ENCODE peak calls at places on chromosomes 7 and 10, in four cellular contexts. J, C, V and H are unnamed samples.

GRCh38 chr10:31314256-31315183 is 4.5 kb upstream of the ZEB1 start:
- DNase-seq in J (no peak), C (no peak), V (no peak), H (no peak)

GRCh38 chr7:137952406-137952805 is 49.5 kb downstream of the CREB3L2 start:
- DNase-seq in J (no peak), C (no peak), V (no peak), H (no peak)

GRCh38 chr10:71801357-71801756 is 28.0 kb upstream of the VSIR start:
- DNase-seq in J (no peak), C (no peak), V (no peak), H (no peak)

GRCh38 chr7:157404845-157405481 is 68.2 kb downstream of the DNAJB6 start:
- DNase-seq in J (peak), C (no peak), V (no peak), H (no peak)

GRCh38 chr7:34430456-34430855 is 227.6 kb upstream of the NPSR1 start:
- DNase-seq in J (peak), C (no peak), V (peak), H (peak)

GRCh38 chr10:119441151-119441821 is 101.2 kb downstream of the RGS10 start:
- DNase-seq in J (peak), C (no peak), V (no peak), H (no peak)

GRCh38 chr7:87375647-87376435 is 30.4 kb downstream of the CROT start:
- DNase-seq in J (peak), C (no peak), V (no peak), H (no peak)

GRCh38 chr10:99999319-100000108 is 10.2 kb downstream of the DNMBP start:
- DNase-seq in J (no peak), C (no peak), V (no peak), H (no peak)

GRCh38 chr10:48742891-48743845 is 58.5 kb downstream of the WDFY4 start:
- DNase-seq in J (no peak), C (no peak), V (peak), H (peak)

GRCh38 chr10:67088035-67088434 is 162.2 kb downstream of the LRRTM3 start:
- DNase-seq in J (no peak), C (no peak), V (no peak), H (no peak)

GRCh38 chr10:122051609-122052385 is 62.8 kb downstream of the TACC2 start:
- DNase-seq in J (peak), C (peak), V (peak), H (peak)
- H2AK5ac ChIP-seq in J (no peak), C (no peak), V (no peak), H (no peak)

DNA sequence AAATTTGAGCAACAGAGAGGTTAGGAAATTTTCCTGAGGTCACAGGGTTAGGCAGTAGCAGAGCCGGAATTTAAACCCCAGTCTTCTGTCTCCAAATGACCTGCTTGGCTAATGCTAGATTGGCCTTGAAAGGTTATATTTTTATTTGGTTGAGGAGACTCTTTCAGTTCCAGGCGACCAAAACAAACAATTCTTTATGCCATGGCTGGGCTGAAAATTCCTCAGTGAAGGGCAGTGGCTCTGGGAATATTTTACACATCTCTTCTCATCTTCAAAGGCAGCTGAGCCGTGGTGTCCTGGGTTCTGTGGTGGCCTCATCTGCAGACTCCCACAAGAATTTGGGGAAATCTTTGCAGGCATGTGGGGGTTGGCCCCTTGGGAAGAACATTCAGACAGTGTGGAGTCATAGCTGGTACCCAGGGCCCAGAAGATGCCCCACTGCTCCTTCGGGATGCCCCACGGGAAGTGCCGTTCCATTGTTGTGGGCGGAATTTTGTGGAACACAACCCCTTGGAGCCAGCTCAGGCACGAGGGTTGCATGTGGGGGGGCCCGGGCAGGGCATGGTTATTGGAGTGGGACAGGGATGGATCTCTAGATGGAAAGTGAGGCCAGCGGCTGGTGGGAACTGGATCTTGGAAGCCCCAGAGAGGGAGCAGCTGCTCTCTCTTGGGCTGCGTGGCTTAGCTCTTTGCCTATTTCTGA is 33.2 kb downstream of the RPS24 start:
- DNase-seq in J (no peak), C (no peak), V (no peak), H (no peak)
- H3K23ac ChIP-seq in J (no peak), C (no peak), V (no peak), H (no peak)

DNA sequence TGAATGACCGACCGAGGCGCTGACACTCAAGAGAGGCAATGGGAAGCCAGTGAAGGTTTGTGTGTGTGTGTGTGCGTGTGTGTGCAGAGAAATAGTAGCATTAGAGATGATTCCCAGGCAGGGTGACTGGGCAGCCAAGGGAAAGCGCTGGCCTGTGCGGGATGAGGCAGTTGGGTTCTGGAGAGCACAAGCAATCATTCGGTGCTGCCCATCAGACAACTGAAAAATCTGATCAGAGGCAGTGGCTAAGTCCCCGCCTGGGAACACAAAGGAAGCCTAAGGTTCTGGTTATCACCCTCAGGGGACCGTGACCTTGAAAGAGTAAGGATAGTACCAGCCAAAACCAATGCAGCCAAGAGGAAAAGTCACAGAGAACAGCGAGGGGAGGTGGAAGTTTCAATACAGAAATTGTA is 899 bp upstream of the PDCD4 start:
- DNase-seq in J (no peak), C (no peak), V (no peak), H (peak)
- H3K56ac ChIP-seq in J (peak), C (no peak), V (no peak), H (peak)

GRCh38 chr7:2459674-2460073 is 16.5 kb downstream of the GRIFIN start:
- DNase-seq in J (no peak), C (no peak), V (no peak), H (peak)
- H2AK5ac ChIP-seq in J (no peak), C (no peak), V (no peak), H (no peak)

DNA sequence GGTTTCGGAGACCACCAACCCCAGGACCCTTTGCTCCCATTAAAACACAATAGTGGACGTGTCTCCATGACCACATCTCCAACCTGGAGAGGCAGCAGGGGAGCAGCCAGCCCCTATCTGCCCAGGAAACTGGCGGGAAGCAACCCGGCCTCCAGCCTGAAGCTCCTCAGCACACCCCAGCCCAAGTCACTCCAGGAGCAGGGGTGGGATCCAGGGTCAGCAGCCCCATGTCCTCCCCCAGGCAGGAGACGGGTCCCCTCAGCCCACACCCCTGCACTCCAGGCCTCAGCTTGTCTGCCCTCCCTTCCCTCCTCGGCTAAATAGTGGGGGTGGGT is 601 bp downstream of the ADAM8 start:
- DNase-seq in J (no peak), C (no peak), V (no peak), H (no peak)
- H3K23ac ChIP-seq in J (no peak), C (no peak), V (no peak), H (no peak)

DNA sequence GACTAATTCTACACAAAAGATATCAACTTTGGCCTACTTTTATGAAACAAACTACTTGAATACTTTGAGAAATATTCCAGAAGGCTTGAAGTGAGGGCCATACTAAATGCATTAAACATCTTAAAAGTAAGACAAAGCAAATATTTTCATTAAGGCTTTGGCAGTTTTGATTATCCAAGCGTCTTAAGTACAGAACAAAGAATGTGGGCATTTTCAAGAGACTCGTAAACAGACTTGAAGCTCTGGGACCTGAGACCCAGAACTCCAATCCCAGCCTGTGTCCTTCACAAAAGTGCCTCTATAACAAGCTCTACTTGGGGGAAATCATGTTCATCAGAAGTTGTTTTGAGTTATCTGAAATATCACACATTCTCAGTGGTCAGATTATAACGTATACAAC is 80.9 kb downstream of the CPVL start:
- DNase-seq in J (no peak), C (no peak), V (no peak), H (no peak)
- H3K56ac ChIP-seq in J (no peak), C (no peak), V (no peak), H (no peak)

GRCh38 chr10:44063686-44064085 is 321.2 kb downstream of the CXCL12 start:
- DNase-seq in J (no peak), C (no peak), V (no peak), H (no peak)
- H2AK5ac ChIP-seq in J (no peak), C (no peak), V (no peak), H (no peak)